ENCODE peak calls at places on chromosomes 7 and 10, in eight cellular contexts. Y is coronary artery, X is iris pigment epithelial cell, G is GM13976, T is Calu3, U is GM20000, A is brain microvascular endothelial cell, F is HuH-7.5. O is an unnamed sample.

GRCh38 chr7:46568420-46569116 is 647.5 kb upstream of the IGFBP3 start:
- DNase-seq in Y (no peak), X (no peak), G (no peak), T (peak), U (no peak), A (peak), F (no peak), O (no peak)

GRCh38 chr10:98357208-98357836 is 57.7 kb downstream of the PYROXD2 start:
- DNase-seq in Y (no peak), X (peak), G (no peak), T (no peak), U (no peak), A (peak), F (no peak), O (no peak)

GRCh38 chr7:55148571-55148970 is 129.8 kb downstream of the EGFR start:
- DNase-seq in Y (no peak), X (peak), G (no peak), T (no peak), U (no peak), A (no peak), F (no peak), O (no peak)

GRCh38 chr10:71141528-71141927 is 70.8 kb upstream of the UNC5B start:
- DNase-seq in Y (no peak), X (no peak), G (no peak), T (no peak), U (no peak), A (no peak), F (no peak), O (no peak)

GRCh38 chr10:70954373-70954772 is 66.0 kb upstream of the PCBD1 start:
- DNase-seq in Y (no peak), X (no peak), G (no peak), T (no peak), U (no peak), A (no peak), F (no peak), O (no peak)

GRCh38 chr10:92699518-92700272 is 9.9 kb downstream of the HHEX start:
- DNase-seq in Y (no peak), X (no peak), G (no peak), T (no peak), U (peak), A (peak), F (no peak), O (no peak)

GRCh38 chr10:8402469-8403074 is 348.1 kb downstream of the GATA3 start:
- DNase-seq in Y (no peak), X (no peak), G (no peak), T (no peak), U (no peak), A (no peak), F (no peak), O (no peak)

GRCh38 chr10:79353000-79353406 is 5.7 kb downstream of the PPIF start:
- DNase-seq in Y (no peak), X (no peak), G (no peak), T (no peak), U (no peak), A (no peak), F (no peak), O (no peak)

GRCh38 chr7:83579740-83580139 is 69.2 kb downstream of the SEMA3E start:
- DNase-seq in Y (no peak), X (peak), G (no peak), T (no peak), U (no peak), A (no peak), F (no peak), O (no peak)

GRCh38 chr7:139745330-139746143 is 32.3 kb downstream of the HIPK2 start:
- DNase-seq in Y (peak), X (no peak), G (no peak), T (no peak), U (no peak), A (peak), F (peak), O (no peak)

GRCh38 chr10:4315529-4315928 is 510.5 kb upstream of the AKR1E2 start:
- DNase-seq in Y (no peak), X (peak), G (no peak), T (no peak), U (no peak), A (peak), F (no peak), O (no peak)

GRCh38 chr10:74808501-74808900 is 17.9 kb upstream of the KAT6B start:
- DNase-seq in Y (no peak), X (no peak), G (no peak), T (no peak), U (no peak), A (no peak), F (no peak), O (no peak)

GRCh38 chr7:101386558-101387199 is 24.0 kb downstream of the COL26A1 start:
- DNase-seq in Y (no peak), X (no peak), G (no peak), T (peak), U (no peak), A (no peak), F (peak), O (no peak)

GRCh38 chr7:106110238-106110560 is 1.9 kb downstream of the SYPL1 start:
- DNase-seq in Y (no peak), X (peak), G (no peak), T (no peak), U (no peak), A (no peak), F (no peak), O (no peak)

GRCh38 chr10:30985552-30985951 is 46.1 kb downstream of the ZNF438 start:
- DNase-seq in Y (no peak), X (peak), G (no peak), T (no peak), U (no peak), A (no peak), F (no peak), O (no peak)

GRCh38 chr10:98407017-98407743 is 7.8 kb downstream of the PYROXD2 start:
- DNase-seq in Y (no peak), X (no peak), G (no peak), T (no peak), U (no peak), A (no peak), F (no peak), O (no peak)

GRCh38 chr10:86711237-86711956 is 43.1 kb downstream of the LDB3 start:
- DNase-seq in Y (peak), X (peak), G (peak), T (peak), U (peak), A (peak), F (peak), O (peak)

GRCh38 chr7:70752794-70753241 is 379.1 kb upstream of the GALNT17 start:
- DNase-seq in Y (no peak), X (peak), G (no peak), T (no peak), U (no peak), A (peak), F (no peak), O (no peak)

GRCh38 chr10:13348216-13349017 is at the start of gene SEPHS1:
- DNase-seq in Y (peak), X (peak), G (peak), T (peak), U (peak), A (peak), F (peak), O (no peak)

GRCh38 chr10:59138052-59138451 is 38.4 kb upstream of the PHYHIPL start:
- DNase-seq in Y (no peak), X (no peak), G (no peak), T (no peak), U (no peak), A (no peak), F (no peak), O (no peak)

GRCh38 chr7:107386543-107386900 is 83.3 kb upstream of the GPR22 start:
- DNase-seq in Y (no peak), X (no peak), G (no peak), T (no peak), U (no peak), A (no peak), F (no peak), O (no peak)

GRCh38 chr7:148772297-148773089 is 73.8 kb downstream of the CUL1 start:
- DNase-seq in Y (no peak), X (peak), G (no peak), T (peak), U (no peak), A (peak), F (no peak), O (no peak)

GRCh38 chr10:20855398-20856038 is 41.6 kb downstream of the NEBL start:
- DNase-seq in Y (no peak), X (peak), G (no peak), T (no peak), U (no peak), A (no peak), F (no peak), O (no peak)

GRCh38 chr7:44471436-44471835 is 19.0 kb downstream of the NUDCD3 start:
- DNase-seq in Y (no peak), X (no peak), G (no peak), T (no peak), U (no peak), A (no peak), F (no peak), O (no peak)

GRCh38 chr7:92423646-92424045 is 23.6 kb upstream of the GATAD1 start:
- DNase-seq in Y (no peak), X (no peak), G (no peak), T (no peak), U (no peak), A (no peak), F (no peak), O (no peak)

GRCh38 chr7:101953248-101953819 is 135.9 kb downstream of the CUX1 start:
- DNase-seq in Y (no peak), X (peak), G (peak), T (no peak), U (peak), A (peak), F (no peak), O (peak)